ENCODE peak calls at places on chromosomes 11 and 22, in four cellular contexts. M is GM12878, A is HCT116, N is heart left ventricle. Y is an unnamed sample.

GRCh38 chr11:121456816-121457431 is 4.2 kb upstream of the SORL1-AS1 start:
- DNase-seq in M (no peak), A (no peak), N (no peak), Y (no peak)

GRCh38 chr11:17472467-17472866 is 4.2 kb downstream of the ABCC8 start:
- DNase-seq in M (no peak), A (no peak), N (no peak), Y (no peak)

GRCh38 chr11:16239130-16240105 is 116.9 kb downstream of the SOX6 start:
- DNase-seq in M (no peak), A (no peak), N (no peak), Y (no peak)

GRCh38 chr11:78647986-78648875 is 73.6 kb upstream of the NARS2 start:
- DNase-seq in M (no peak), A (no peak), N (no peak), Y (no peak)

GRCh38 chr22:17828502-17829080 is 54.3 kb upstream of the BID start:
- DNase-seq in M (no peak), A (no peak), N (no peak), Y (no peak)

GRCh38 chr11:96306933-96307747 is 35.9 kb downstream of the MAML2 start:
- DNase-seq in M (no peak), A (peak; percentile 95), N (no peak), Y (peak; percentile 87)

GRCh38 chr11:92897487-92897886 is 72.0 kb upstream of the MTNR1B start:
- DNase-seq in M (no peak), A (no peak), N (no peak), Y (no peak)

GRCh38 chr11:65894034-65894591 is 3.6 kb downstream of the CCDC85B start:
- DNase-seq in M (no peak), A (no peak), N (peak; percentile 81), Y (no peak)

GRCh38 chr22:38697055-38697980 is 3.4 kb downstream of the JOSD1 start:
- DNase-seq in M (no peak), A (no peak), N (no peak), Y (no peak)

GRCh38 chr22:38699784-38700183 is 959 bp downstream of the JOSD1 start:
- DNase-seq in M (no peak), A (no peak), N (no peak), Y (no peak)

GRCh38 chr22:38700271-38700788 is 413 bp downstream of the JOSD1 start:
- DNase-seq in M (no peak), A (no peak), N (peak; percentile 91), Y (no peak)

GRCh38 chr22:38698407-38699094 is 2.2 kb downstream of the JOSD1 start:
- DNase-seq in M (no peak), A (no peak), N (no peak), Y (no peak)

GRCh38 chr22:38699143-38699542 is 1.6 kb downstream of the JOSD1 start:
- DNase-seq in M (no peak), A (no peak), N (no peak), Y (no peak)
- H3K4me3 ChIP-seq in M (peak overlapping the region; percentile 86), A (peak overlapping the region; percentile 74), N (peak overlapping the region; percentile 75), Y (peak overlapping the region; percentile 77)

GRCh38 chr11:31798057-31799035 is 12.8 kb downstream of the PAX6 start:
- DNase-seq in M (no peak), A (no peak), N (peak; percentile 42), Y (no peak)
- TF ChIP-seq CTCF in M (peak; percentile 20), A (no peak), N (peak; percentile 23), Y (no peak)

DNA sequence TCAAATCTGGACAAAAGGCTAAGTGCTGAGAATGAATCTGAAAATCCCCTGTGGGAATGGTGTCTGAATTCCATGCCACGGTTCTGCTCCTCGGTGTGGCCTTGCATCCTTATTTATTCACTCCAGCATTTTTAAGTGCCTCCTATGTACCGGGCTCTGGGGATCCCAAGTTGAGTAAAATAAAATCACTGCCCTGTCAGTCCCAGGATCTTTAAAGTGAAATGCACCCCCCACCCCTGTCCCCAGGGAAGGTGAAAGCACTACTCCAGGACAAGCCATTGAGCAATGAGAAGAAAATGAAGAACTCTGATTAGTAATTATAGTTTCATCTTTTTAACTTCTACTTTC is 3.3 kb downstream of the LGR4 start:
- DNase-seq in M (no peak), A (no peak), N (no peak), Y (no peak)
- H3K4me3 ChIP-seq in M (no peak overlapping the region), A (no peak overlapping the region), N (no peak overlapping the region), Y (no peak overlapping the region)

GRCh38 chr22:50221410-50222300 is 20.8 kb downstream of the SELENOO start:
- DNase-seq in M (no peak), A (no peak), N (no peak), Y (no peak)
- TF ChIP-seq CTCF in M (no peak), A (peak; percentile 25), N (no peak), Y (no peak)

DNA sequence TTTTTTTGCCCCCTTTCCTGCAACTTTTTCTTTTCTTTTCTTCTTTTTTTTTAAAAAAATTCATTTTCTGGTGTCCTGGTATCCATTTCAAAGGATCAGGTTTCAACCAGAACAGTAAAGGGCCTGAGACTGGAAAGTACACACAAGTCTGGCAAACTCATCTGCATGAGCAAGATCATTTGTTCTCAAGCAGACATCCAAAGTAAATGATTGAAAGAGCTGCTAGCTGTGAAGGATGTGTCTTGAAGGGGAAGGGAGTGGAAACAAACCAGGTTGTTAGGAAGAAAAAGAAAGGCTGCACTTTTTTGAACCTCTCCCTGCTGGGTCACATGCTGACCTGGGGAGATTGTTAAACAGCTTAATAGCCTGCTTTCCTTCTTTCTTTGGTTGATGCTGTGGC is 5.3 kb downstream of the YAP1 start:
- DNase-seq in M (no peak), A (no peak), N (no peak), Y (peak; percentile 86)
- H3K4me3 ChIP-seq in M (no peak overlapping the region), A (no peak overlapping the region), N (no peak overlapping the region), Y (no peak overlapping the region)

DNA sequence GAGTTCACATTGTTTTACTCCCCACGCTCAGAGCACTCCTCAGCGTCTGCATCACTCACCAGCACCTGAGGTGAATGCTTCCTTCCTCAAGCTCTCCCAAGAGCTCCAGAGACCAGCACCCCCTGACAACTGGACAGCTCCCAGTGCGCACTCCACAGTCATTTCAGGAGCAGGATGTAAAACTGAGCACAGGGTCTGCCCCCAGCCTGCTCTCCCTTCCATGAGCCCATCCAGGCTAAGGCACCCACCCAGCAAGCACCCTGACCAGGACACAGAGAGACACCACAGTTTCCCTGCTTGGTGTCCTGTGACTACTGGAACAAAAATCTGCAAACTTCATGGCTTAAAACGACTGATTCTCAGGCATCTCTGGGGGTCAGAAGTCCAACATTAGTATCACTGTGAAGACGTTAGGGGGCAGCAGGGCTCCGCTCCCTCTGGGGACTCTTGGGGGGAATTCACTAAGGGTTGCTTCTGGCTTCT is 3.3 kb downstream of the SCGB1D2 start:
- DNase-seq in M (no peak), A (no peak), N (peak; percentile 55), Y (peak; percentile 25)
- TF ChIP-seq CTCF in M (peak; percentile 38), A (peak; percentile 41), N (peak; percentile 6), Y (peak; percentile 24)

GRCh38 chr11:77636738-77637344 is 753 bp downstream of the CLNS1A start:
- DNase-seq in M (no peak), A (no peak), N (no peak), Y (no peak)
- H3K4me3 ChIP-seq in M (peak overlapping the region; percentile 90), A (peak overlapping the region; percentile 94), N (peak overlapping the region; percentile 83), Y (peak overlapping the region; percentile 81)

DNA sequence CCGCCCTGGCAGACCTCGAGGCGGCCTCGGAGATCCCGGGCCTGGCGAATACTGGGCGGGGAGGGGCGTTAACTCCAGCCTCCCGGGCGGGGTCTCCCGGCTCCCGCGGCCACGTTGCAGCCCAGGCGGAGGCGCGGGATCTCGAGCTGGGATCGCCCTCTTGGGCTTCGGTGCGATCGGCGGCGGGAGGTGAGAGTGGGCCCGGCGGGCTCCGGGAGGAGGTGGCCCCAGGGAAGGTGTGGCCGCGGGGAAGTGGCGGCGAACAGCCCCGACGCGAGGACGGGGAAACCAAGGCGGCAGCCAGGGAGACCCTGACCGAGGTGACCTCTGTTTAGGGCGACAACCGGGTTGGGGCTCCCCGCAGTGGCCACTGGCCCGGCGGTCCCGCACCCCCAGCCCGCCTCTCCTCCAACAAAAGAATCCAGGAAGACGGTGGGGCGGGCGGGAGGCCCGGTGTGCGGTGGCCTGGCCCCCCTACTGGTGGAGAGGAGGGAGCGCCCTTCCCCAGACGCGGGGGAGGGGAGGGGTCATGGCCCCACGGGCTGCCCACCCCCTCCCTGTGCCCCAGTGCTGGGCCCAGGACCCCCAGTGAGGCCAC is at the start of gene PHETA2:
- DNase-seq in M (no peak), A (no peak), N (peak; percentile 82), Y (no peak)
- TF ChIP-seq CTCF in M (peak; percentile 36), A (no peak), N (peak; percentile 50), Y (no peak)

Y was measured in LNCaP clone FGC.